ENCODE peak calls at places on chromosome 20, in seven cellular contexts. T is brain microvascular endothelial cell, V is sigmoid colon, A is tibial artery, Y is uterus, D is AG04450, C is kidney. O is an unnamed sample.

GRCh38 chr20:58271596-58272460 is 37.7 kb upstream of the RAB22A start:
- DNase-seq in V (no peak), C (no peak), D (peak; percentile 8), Y (no peak), T (peak; percentile 29), A (no peak), O (no peak)

GRCh38 chr20:41213150-41213820 is 75.9 kb downstream of the PLCG1 start:
- DNase-seq in A (no peak), V (no peak), D (no peak), Y (no peak), C (no peak), T (peak; percentile 38), O (no peak)

GRCh38 chr20:38806855-38807655 is 1.6 kb downstream of the PPP1R16B start:
- DNase-seq in A (no peak), D (no peak), T (no peak), C (no peak), Y (no peak), V (no peak), O (no peak)

GRCh38 chr20:24648481-24648880 is 179.1 kb downstream of the SYNDIG1 start:
- DNase-seq in V (peak; percentile 27), D (no peak), T (no peak), C (no peak), Y (no peak), A (peak; percentile 16), O (peak; percentile 66)

GRCh38 chr20:50257860-50258259 is 67.2 kb downstream of the CEBPB start:
- DNase-seq in T (no peak), V (no peak), A (no peak), D (no peak), C (no peak), Y (no peak), O (no peak)

GRCh38 chr20:16539280-16539679 is 34.0 kb downstream of the KIF16B start:
- DNase-seq in T (peak; percentile 26), A (no peak), V (no peak), C (no peak), D (no peak), Y (no peak), O (no peak)

GRCh38 chr20:34997774-34998173 is 42.1 kb downstream of the MYH7B start:
- DNase-seq in V (no peak), C (no peak), D (no peak), Y (no peak), A (no peak), T (no peak), O (no peak)

GRCh38 chr20:50731930-50732690 is 730 bp downstream of the PARD6B start:
- DNase-seq in Y (no peak), C (no peak), V (no peak), D (no peak), T (no peak), A (no peak), O (no peak)

GRCh38 chr20:38706482-38706881 is 17.8 kb upstream of the SLC32A1 start:
- DNase-seq in D (no peak), T (no peak), C (no peak), V (no peak), Y (no peak), A (no peak), O (no peak)

GRCh38 chr20:7841291-7841966 is 98.8 kb downstream of the HAO1 start:
- DNase-seq in V (no peak), D (peak; percentile 7), Y (no peak), C (no peak), T (peak; percentile 44), A (peak; percentile 30), O (no peak)

GRCh38 chr20:53642196-53643030 is 48.8 kb upstream of the ZNF217 start:
- DNase-seq in D (no peak), T (peak; percentile 79), C (no peak), V (no peak), A (peak; percentile 37), Y (no peak), O (peak; percentile 61)

GRCh38 chr20:38060536-38060935 is 27.0 kb downstream of the RPRD1B start:
- DNase-seq in C (no peak), A (no peak), V (no peak), T (peak; percentile 77), D (no peak), Y (no peak), O (no peak)

GRCh38 chr20:49747707-49748524 is 34.2 kb upstream of the B4GALT5 start:
- DNase-seq in D (no peak), T (peak; percentile 0), A (peak; percentile 88), C (peak; percentile 90), V (peak; percentile 97), Y (peak; percentile 89), O (peak; percentile 88)

GRCh38 chr20:90651-91050 is 3.2 kb downstream of the DEFB125 start:
- DNase-seq in D (no peak), T (no peak), Y (no peak), A (no peak), V (no peak), C (no peak), O (no peak)

GRCh38 chr20:49961413-49961812 is 21.4 kb upstream of the SNAI1 start:
- DNase-seq in A (no peak), D (no peak), C (no peak), Y (no peak), V (no peak), T (no peak), O (no peak)

GRCh38 chr20:25686081-25687077 is 10.3 kb downstream of the ZNF337 start:
- DNase-seq in T (no peak), Y (no peak), D (no peak), C (no peak), V (no peak), A (no peak), O (no peak)

GRCh38 chr20:45254867-45255266 is 503 bp upstream of the SLPI start:
- DNase-seq in Y (no peak), A (no peak), D (no peak), T (no peak), V (no peak), C (no peak), O (no peak)

GRCh38 chr20:45405566-45406259 is 2.4 kb upstream of the DBNDD2 start:
- DNase-seq in A (no peak), C (peak; percentile 78), V (peak; percentile 81), T (no peak), D (no peak), Y (peak; percentile 43), O (peak; percentile 66)

GRCh38 chr20:25247100-25247665 is 702 bp upstream of the PYGB start:
- DNase-seq in T (peak; percentile 59), Y (peak; percentile 55), A (peak; percentile 82), C (peak; percentile 86), V (peak; percentile 83), D (no peak), O (peak; percentile 90)

GRCh38 chr20:17646209-17646717 is 35.8 kb downstream of the RRBP1 start:
- DNase-seq in Y (peak; percentile 65), D (no peak), V (peak; percentile 65), T (no peak), C (no peak), A (no peak), O (peak; percentile 56)

GRCh38 chr20:46220808-46221207 is 87.5 kb downstream of the CDH22 start:
- DNase-seq in C (no peak), T (no peak), A (no peak), Y (no peak), V (no peak), D (no peak), O (peak; percentile 12)

GRCh38 chr20:38986663-38987062 is 24.5 kb downstream of the DHX35 start:
- DNase-seq in T (no peak), V (no peak), C (no peak), A (no peak), D (no peak), Y (no peak), O (no peak)

GRCh38 chr20:16916165-16916564 is 168.0 kb downstream of the OTOR start:
- DNase-seq in A (no peak), V (no peak), D (no peak), C (no peak), T (no peak), Y (no peak), O (no peak)

GRCh38 chr20:62426678-62427077 is 661 bp downstream of the RBBP8NL start:
- DNase-seq in C (no peak), T (no peak), D (no peak), Y (no peak), V (no peak), A (no peak), O (no peak)
- H3K4me3 ChIP-seq in C (no peak overlapping the region), T (no peak overlapping the region), D (no peak overlapping the region), Y (no peak overlapping the region), V (no peak overlapping the region), A (no peak overlapping the region), O (no peak overlapping the region)

GRCh38 chr20:47413189-47413588 is 56.7 kb upstream of the ZMYND8 start:
- DNase-seq in D (no peak), Y (no peak), T (no peak), V (no peak), C (peak; percentile 18), A (no peak), O (no peak)

GRCh38 chr20:47418061-47418616 is 61.6 kb upstream of the ZMYND8 start:
- DNase-seq in T (no peak), C (no peak), Y (no peak), A (no peak), V (no peak), D (no peak), O (no peak)

GRCh38 chr20:47419953-47420352 is 63.5 kb upstream of the ZMYND8 start:
- DNase-seq in A (no peak), D (no peak), V (no peak), T (no peak), Y (no peak), C (no peak), O (no peak)

GRCh38 chr20:47421076-47421475 is 64.6 kb upstream of the ZMYND8 start:
- DNase-seq in C (no peak), Y (no peak), D (no peak), A (no peak), V (no peak), T (no peak), O (no peak)

GRCh38 chr20:47417245-47418060 is 61.0 kb upstream of the ZMYND8 start:
- DNase-seq in Y (no peak), C (no peak), A (no peak), V (no peak), T (no peak), D (no peak), O (no peak)
- H3K27ac ChIP-seq in Y (no peak overlapping the region), C (no peak overlapping the region), A (no peak overlapping the region), V (no peak overlapping the region), T (no peak overlapping the region), D (no peak overlapping the region), O (no peak overlapping the region)

GRCh38 chr20:5973971-5974370 is 23.5 kb downstream of the MCM8 start:
- DNase-seq in Y (no peak), V (no peak), T (no peak), C (no peak), D (no peak), A (no peak), O (no peak)
- H3K4me3 ChIP-seq in Y (no peak overlapping the region), V (no peak overlapping the region), T (no peak overlapping the region), C (no peak overlapping the region), D (no peak overlapping the region), A (no peak overlapping the region), O (no peak overlapping the region)

DNA sequence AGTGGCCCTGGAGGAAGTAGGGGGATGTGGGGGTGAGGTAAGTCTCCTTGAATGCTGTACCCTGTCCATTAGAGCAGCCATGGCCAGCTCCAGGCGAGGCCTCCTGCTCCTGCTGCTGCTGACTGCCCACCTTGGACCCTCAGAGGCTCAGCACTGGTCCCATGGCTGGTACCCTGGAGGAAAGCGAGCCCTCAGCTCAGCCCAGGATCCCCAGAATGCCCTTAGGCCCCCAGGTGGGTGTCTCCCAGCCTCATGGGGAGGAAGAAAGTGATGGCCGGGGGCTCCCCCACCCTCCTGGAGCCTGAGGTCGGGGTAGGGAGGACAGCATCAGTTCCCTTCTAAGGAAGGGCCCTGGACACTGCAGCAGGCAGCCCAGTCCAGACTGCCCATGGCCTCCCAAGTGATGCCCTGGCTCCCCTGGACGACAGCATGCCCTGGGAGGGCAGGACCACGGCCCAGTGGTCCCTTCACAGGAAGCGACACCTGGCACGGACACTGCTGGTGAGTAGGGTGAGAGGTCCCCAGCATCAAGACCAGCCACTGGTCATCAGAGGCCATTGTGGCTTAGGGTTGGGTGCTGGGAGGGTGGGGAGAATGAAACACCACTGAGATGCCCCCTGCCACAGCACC is 1.0 kb downstream of the GNRH2 start:
- DNase-seq in D (no peak), A (no peak), V (no peak), Y (no peak), C (peak; percentile 76), T (no peak), O (no peak)
- H3K27ac ChIP-seq in D (peak overlapping the region; percentile 65), A (no peak overlapping the region), V (no peak overlapping the region), Y (peak overlapping the region; percentile 92), C (no peak overlapping the region), T (no peak overlapping the region), O (no peak overlapping the region)